ENCODE peak calls at places on chromosomes 7 and 10, in nine cellular contexts. C is cardiac muscle cell; B is progenitor cell of endocrine pancreas; S is foreskin fibroblast; M is dorsolateral prefrontal cortex; Q is kidney; W is CD8-positive, alpha-beta T cell; O is tibial nerve; U is psoas muscle. F is an unnamed sample.

GRCh38 chr7:44259547-44260457 is 59.0 kb downstream of the YKT6 start:
- DNase-seq in C (no peak), Q (peak), S (peak), B (no peak), M (peak), W (no peak), O (peak), U (peak), F (no peak)

GRCh38 chr10:47076949-47077348 is 165.7 kb downstream of the PTPN20 start:
- DNase-seq in M (no peak), W (no peak), B (no peak), O (no peak), C (no peak), U (no peak), Q (no peak), S (no peak), F (no peak)

GRCh38 chr10:31765546-31765945 is 163.1 kb downstream of the ARHGAP12 start:
- DNase-seq in M (no peak), W (no peak), U (no peak), C (no peak), O (no peak), S (peak), B (no peak), Q (no peak), F (no peak)

GRCh38 chr7:37944737-37945054 is 24.3 kb downstream of the EPDR1 start:
- DNase-seq in B (no peak), W (no peak), U (no peak), O (no peak), M (no peak), C (no peak), S (no peak), Q (no peak), F (no peak)

GRCh38 chr7:27073066-27073465 is 22.7 kb downstream of the HOXA1 start:
- DNase-seq in C (no peak), O (no peak), S (no peak), W (no peak), U (no peak), B (no peak), Q (no peak), M (no peak), F (no peak)

GRCh38 chr7:16129431-16130126 is 291.8 kb downstream of the CRPPA start:
- DNase-seq in S (peak), O (no peak), Q (no peak), M (no peak), U (no peak), W (no peak), C (no peak), B (no peak), F (no peak)

GRCh38 chr10:63206997-63207952 is 74.1 kb downstream of the NRBF2 start:
- DNase-seq in M (no peak), O (no peak), Q (no peak), B (no peak), W (no peak), C (peak), S (peak), U (no peak), F (peak)

GRCh38 chr7:44333971-44334733 is 8.8 kb upstream of the CAMK2B start:
- DNase-seq in U (no peak), W (no peak), B (no peak), O (no peak), S (no peak), M (no peak), C (no peak), Q (no peak), F (no peak)

GRCh38 chr7:34452363-34452762 is 205.7 kb upstream of the NPSR1 start:
- DNase-seq in B (no peak), Q (no peak), S (no peak), M (no peak), O (no peak), U (no peak), C (no peak), W (no peak), F (no peak)

GRCh38 chr7:13986208-13986607 is 3.3 kb downstream of the ETV1 start:
- DNase-seq in S (no peak), M (no peak), C (peak), W (no peak), Q (no peak), O (no peak), B (no peak), U (no peak), F (no peak)

GRCh38 chr7:91519241-91520200 is 255.3 kb downstream of the FZD1 start:
- DNase-seq in W (no peak), B (no peak), C (no peak), M (no peak), Q (no peak), U (no peak), O (no peak), S (no peak), F (no peak)

GRCh38 chr10:3324572-3324971 is 152.0 kb upstream of the PITRM1 start:
- DNase-seq in O (no peak), W (no peak), C (no peak), Q (no peak), B (no peak), S (no peak), M (no peak), U (no peak), F (no peak)

GRCh38 chr10:13765641-13766341 is 179.0 kb downstream of the PRPF18 start:
- DNase-seq in B (no peak), U (no peak), W (no peak), Q (no peak), O (no peak), S (no peak), M (no peak), C (no peak), F (no peak)

GRCh38 chr10:94133239-94133638 is 139.5 kb downstream of the PLCE1 start:
- DNase-seq in W (no peak), B (no peak), Q (no peak), C (no peak), O (no peak), U (peak), S (peak), M (no peak), F (no peak)

GRCh38 chr10:133059571-133059970 is 28.2 kb upstream of the ADGRA1 start:
- DNase-seq in C (no peak), O (no peak), U (no peak), B (no peak), S (no peak), M (no peak), W (no peak), Q (no peak), F (no peak)

GRCh38 chr7:108347616-108348015 is 108.6 kb downstream of the NRCAM start:
- DNase-seq in Q (no peak), O (no peak), S (peak), B (peak), C (peak), U (no peak), M (no peak), W (no peak), F (no peak)

GRCh38 chr10:125144693-125145623 is 15.4 kb downstream of the CTBP2 start:
- DNase-seq in M (peak), C (no peak), B (no peak), Q (no peak), O (no peak), S (peak), U (no peak), W (no peak), F (peak)

GRCh38 chr7:85602196-85602595 is 415.3 kb upstream of the SEMA3D start:
- DNase-seq in U (no peak), S (peak), C (no peak), M (no peak), W (no peak), O (no peak), B (no peak), Q (no peak), F (no peak)

GRCh38 chr10:102231357-102232318 is 5.5 kb downstream of the ELOVL3 start:
- DNase-seq in U (peak), W (peak), B (no peak), Q (peak), M (no peak), O (no peak), S (peak), C (peak), F (peak)

GRCh38 chr7:73971315-73971700 is 56.7 kb upstream of the ELN start:
- DNase-seq in Q (no peak), W (no peak), B (no peak), S (no peak), O (no peak), U (no peak), M (peak), C (no peak), F (peak)
- TF ChIP-seq CTCF in Q (no peak), W (no peak), B (no peak), S (no peak), O (no peak), U (no peak), M (no peak), C (no peak), F (no peak)

GRCh38 chr10:74738052-74738451 is 88.3 kb upstream of the KAT6B start:
- DNase-seq in U (no peak), W (no peak), M (no peak), C (no peak), O (no peak), B (no peak), Q (no peak), S (no peak), F (peak)

GRCh38 chr10:74736029-74736428 is 90.4 kb upstream of the KAT6B start:
- DNase-seq in Q (no peak), B (no peak), U (no peak), M (no peak), S (no peak), O (no peak), W (no peak), C (no peak), F (no peak)

GRCh38 chr10:74743401-74743800 is 83.0 kb upstream of the KAT6B start:
- DNase-seq in O (no peak), M (no peak), C (no peak), Q (no peak), U (no peak), S (no peak), W (no peak), B (no peak), F (no peak)

GRCh38 chr10:74738543-74738942 is 87.9 kb upstream of the KAT6B start:
- DNase-seq in W (no peak), U (no peak), O (no peak), S (no peak), Q (no peak), C (no peak), M (no peak), B (no peak), F (peak)

DNA sequence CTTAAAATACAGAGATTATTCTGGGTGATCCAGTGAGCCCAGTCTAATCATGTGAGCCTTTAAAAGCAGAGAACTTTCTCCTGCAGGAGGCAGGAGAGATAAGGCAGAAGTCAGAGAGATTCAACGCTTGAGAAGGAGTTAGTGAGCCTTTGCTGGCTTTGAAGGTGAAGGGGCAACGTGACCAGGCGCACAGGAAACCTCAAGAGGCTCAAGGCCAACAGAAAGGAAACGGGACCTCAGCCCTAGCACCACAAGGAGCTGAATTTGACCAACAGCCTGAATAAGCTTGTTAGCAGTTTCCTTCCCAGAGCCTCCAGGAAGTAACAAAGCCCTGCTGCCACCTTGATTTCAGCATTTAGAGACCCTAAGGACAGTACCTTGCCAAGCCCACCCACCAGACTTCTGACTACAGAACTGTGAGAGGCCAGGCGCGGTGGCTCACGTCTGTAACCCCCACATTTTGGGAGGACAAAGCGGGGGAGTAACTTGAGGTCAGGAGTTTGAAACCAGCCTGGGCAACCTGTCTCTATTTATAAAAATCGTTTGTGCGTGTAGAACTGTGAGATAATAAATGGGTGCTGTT is 87.3 kb upstream of the KAT6B start:
- DNase-seq in O (no peak), U (no peak), S (peak), C (peak), B (no peak), W (no peak), M (no peak), Q (no peak), F (peak)
- TF ChIP-seq CTCF in O (no peak), U (no peak), S (no peak), C (peak), B (no peak), W (peak), M (no peak), Q (no peak), F (peak)

GRCh38 chr7:130814753-130815152 is 80.7 kb upstream of the KLF14 start:
- DNase-seq in U (no peak), M (no peak), B (no peak), O (no peak), W (no peak), S (peak), C (no peak), Q (no peak), F (peak)
- TF ChIP-seq CTCF in U (no peak), M (no peak), B (peak), O (peak), W (peak), S (peak), C (peak), Q (peak), F (no peak)

GRCh38 chr10:106682175-106682574 is 482.3 kb downstream of the SORCS1 start:
- DNase-seq in U (no peak), M (no peak), Q (no peak), C (no peak), B (no peak), O (no peak), W (no peak), S (peak), F (no peak)
- TF ChIP-seq CTCF in U (no peak), M (peak), Q (no peak), C (peak), B (no peak), O (no peak), W (no peak), S (no peak), F (no peak)

DNA sequence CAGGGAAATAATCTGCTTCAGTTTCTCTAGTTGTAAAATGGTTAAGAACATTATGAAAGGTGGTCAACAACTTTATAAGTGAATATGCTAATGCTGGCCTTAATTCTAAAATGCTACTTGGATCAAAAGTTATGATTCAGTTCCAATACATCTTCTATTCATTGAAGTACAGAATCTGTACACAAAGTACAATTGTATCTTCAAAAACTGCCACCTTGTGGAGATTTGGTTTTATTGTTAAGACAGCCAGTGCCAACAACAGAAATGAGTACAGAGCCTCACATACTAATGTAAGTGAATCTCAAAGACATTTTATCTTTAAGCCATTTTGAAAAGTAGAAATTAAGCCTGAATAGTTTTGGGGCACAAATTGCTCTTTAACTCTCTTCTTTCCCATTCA is 194.0 kb downstream of the CFTR start:
- DNase-seq in S (peak), M (no peak), W (no peak), Q (no peak), U (no peak), O (no peak), C (peak), B (no peak), F (peak)
- TF ChIP-seq CTCF in S (peak), M (peak), W (no peak), Q (peak), U (no peak), O (no peak), C (peak), B (peak), F (peak)

GRCh38 chr10:97434055-97434454 is 8.1 kb downstream of the PGAM1 start:
- DNase-seq in W (no peak), B (no peak), M (no peak), C (no peak), O (no peak), S (peak), Q (no peak), U (no peak), F (no peak)
- TF ChIP-seq CTCF in W (no peak), B (no peak), M (no peak), C (no peak), O (no peak), S (peak), Q (no peak), U (no peak), F (no peak)

DNA sequence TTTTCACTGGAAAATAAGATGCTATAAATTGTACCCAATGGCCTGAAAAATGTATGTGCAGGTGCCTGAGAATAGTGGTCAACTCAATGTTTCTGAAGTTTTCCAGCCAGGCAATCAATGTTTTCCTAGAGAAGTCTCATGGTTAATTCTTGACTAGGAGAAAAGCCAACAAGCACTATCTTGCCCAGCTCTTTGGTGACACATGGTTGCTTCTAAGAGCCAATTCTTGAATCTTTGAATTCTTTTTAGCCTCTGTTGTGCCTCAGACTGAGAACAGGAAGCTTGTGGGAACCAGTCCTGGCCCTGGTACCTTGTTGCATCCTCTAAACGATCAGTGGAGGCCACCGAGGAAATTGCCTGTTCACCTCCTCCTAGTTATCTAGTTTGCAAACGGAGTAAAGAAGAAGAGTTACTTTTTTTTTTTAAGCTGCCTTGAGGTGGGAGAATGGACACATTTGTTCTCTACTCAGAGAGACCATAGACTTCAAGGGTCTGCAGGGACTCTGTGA is 144.0 kb upstream of the MKLN1 start:
- DNase-seq in W (peak), Q (no peak), B (no peak), M (no peak), S (no peak), O (no peak), U (no peak), C (no peak), F (peak)
- TF ChIP-seq CTCF in W (no peak), Q (no peak), B (no peak), M (no peak), S (no peak), O (no peak), U (no peak), C (no peak), F (no peak)

GRCh38 chr10:109187677-109188076 is 735.6 kb downstream of the XPNPEP1 start:
- DNase-seq in W (no peak), S (peak), M (no peak), U (no peak), C (no peak), B (no peak), Q (no peak), O (no peak), F (no peak)
- TF ChIP-seq CTCF in W (no peak), S (no peak), M (no peak), U (no peak), C (no peak), B (no peak), Q (no peak), O (no peak), F (no peak)

GRCh38 chr7:48872548-48872947 is 51.8 kb upstream of the CDC14C start:
- DNase-seq in W (no peak), C (peak), U (no peak), O (no peak), S (no peak), Q (no peak), B (no peak), M (no peak), F (no peak)

GRCh38 chr7:48875300-48875916 is 48.9 kb upstream of the CDC14C start:
- DNase-seq in B (peak), Q (peak), W (no peak), M (peak), S (no peak), O (no peak), C (peak), U (peak), F (peak)

DNA sequence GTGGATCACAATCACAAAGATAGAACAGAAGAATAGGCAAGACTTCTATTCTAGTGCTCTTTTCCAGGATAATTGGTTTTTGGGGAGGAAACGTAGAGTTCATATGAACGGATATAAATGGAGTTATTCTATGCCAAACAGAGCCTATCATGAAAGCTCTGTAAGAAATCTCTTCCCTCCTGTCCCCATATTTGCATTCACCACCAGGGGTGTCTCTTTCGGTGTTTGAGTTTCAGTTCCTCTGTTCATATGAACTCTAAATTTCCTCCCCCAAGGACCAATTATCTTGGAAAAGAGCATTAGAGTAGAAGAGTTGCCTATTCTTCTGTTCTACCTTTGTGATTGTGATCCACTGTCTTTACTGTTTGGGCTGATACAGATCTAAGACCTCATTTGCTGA is 48.3 kb upstream of the CDC14C start:
- DNase-seq in U (no peak), O (no peak), C (no peak), M (no peak), S (no peak), B (no peak), W (no peak), Q (no peak), F (no peak)
- TF ChIP-seq CTCF in U (no peak), O (no peak), C (no peak), M (no peak), S (no peak), B (peak), W (no peak), Q (no peak), F (peak)